ENCODE peak calls at places on chromosomes 2 and 18, in six cellular contexts. G is fibroblast of villous mesenchyme, Y is heart left ventricle, D is kidney, Q is left ventricle myocardium inferior, M is GM12865. W is an unnamed sample.

GRCh38 chr2:66729391-66729790 is 294.5 kb downstream of the MEIS1 start:
- DNase-seq in D (no peak), Y (no peak), Q (no peak), M (no peak), G (no peak), W (peak; percentile 30)

GRCh38 chr2:113155331-113155730 is 18.4 kb upstream of the PSD4 start:
- DNase-seq in Y (no peak), D (no peak), M (no peak), Q (no peak), G (no peak), W (no peak)

GRCh38 chr2:42900226-42900744 is 107.9 kb upstream of the HAAO start:
- DNase-seq in G (peak; percentile 78), Q (no peak), D (no peak), Y (no peak), M (no peak), W (peak; percentile 82)

GRCh38 chr2:221377597-221377996 is 194.5 kb downstream of the EPHA4 start:
- DNase-seq in Q (no peak), G (no peak), D (no peak), Y (no peak), M (no peak), W (no peak)

GRCh38 chr2:71637736-71638135 is 184.4 kb downstream of the DYSF start:
- DNase-seq in Y (no peak), D (no peak), G (no peak), M (no peak), Q (no peak), W (no peak)

GRCh38 chr18:28903366-28903765 is 726.4 kb upstream of the CDH2 start:
- DNase-seq in M (no peak), Y (no peak), G (no peak), Q (no peak), D (no peak), W (peak; percentile 17)

GRCh38 chr2:217746741-217747287 is 256.0 kb downstream of the TNS1 start:
- DNase-seq in M (no peak), D (no peak), Y (no peak), G (no peak), Q (no peak), W (no peak)

GRCh38 chr2:47007221-47007825 is 91.7 kb upstream of the MCFD2 start:
- DNase-seq in Y (peak; percentile 54), G (no peak), M (no peak), D (peak; percentile 59), Q (no peak), W (no peak)

GRCh38 chr2:133331437-133331836 is 236.8 kb downstream of the NCKAP5 start:
- DNase-seq in Q (no peak), D (no peak), M (no peak), G (no peak), Y (no peak), W (no peak)

GRCh38 chr18:76274470-76275289 is 220.4 kb downstream of the ZNF516 start:
- DNase-seq in Y (no peak), D (no peak), M (peak; percentile 18), Q (no peak), G (no peak), W (peak; percentile 35)

GRCh38 chr2:31235504-31235902 is 1.6 kb downstream of the EHD3 start:
- DNase-seq in M (no peak), G (peak; percentile 83), D (no peak), Y (no peak), Q (no peak), W (peak; percentile 88)

GRCh38 chr2:134934641-134935040 is 16.0 kb downstream of the CCNT2 start:
- DNase-seq in G (peak; percentile 48), M (no peak), D (no peak), Q (no peak), Y (no peak), W (peak; percentile 18)

GRCh38 chr2:29080886-29081743 is 6.8 kb upstream of the PCARE start:
- DNase-seq in Y (no peak), D (no peak), M (no peak), Q (no peak), G (peak; percentile 36), W (peak; percentile 20)

GRCh38 chr2:71001592-71002570 is 7.2 kb upstream of the TEX261 start:
- DNase-seq in Q (no peak), D (no peak), Y (no peak), G (no peak), M (no peak), W (no peak)

GRCh38 chr2:207395535-207396251 is 134.1 kb upstream of the CREB1 start:
- DNase-seq in Y (no peak), D (no peak), G (no peak), M (no peak), Q (no peak), W (peak; percentile 45)

GRCh38 chr2:143026411-143027054 is 102.7 kb upstream of the ARHGAP15 start:
- DNase-seq in Y (no peak), G (no peak), M (no peak), Q (no peak), D (peak; percentile 56), W (peak; percentile 5)

GRCh38 chr2:206259615-206260426 is 14.6 kb upstream of the ZDBF2 start:
- DNase-seq in Q (no peak), D (no peak), Y (no peak), G (no peak), M (no peak), W (no peak)

GRCh38 chr2:239519921-239520585 is 119.2 kb upstream of the HDAC4 start:
- DNase-seq in Y (peak; percentile 45), D (peak; percentile 59), M (no peak), Q (peak; percentile 7), G (no peak), W (no peak)

GRCh38 chr2:227819398-227819697 is 5.7 kb downstream of the CCL20 start:
- DNase-seq in Q (no peak), G (no peak), D (no peak), M (no peak), Y (no peak), W (no peak)

GRCh38 chr2:240434728-240435456 is 571 bp upstream of the GPC1 start:
- DNase-seq in D (peak; percentile 98), M (peak; percentile 85), Y (peak; percentile 96), Q (peak; percentile 94), G (peak; percentile 92), W (peak; percentile 93)

GRCh38 chr2:50346586-50347351 is 685.2 kb downstream of the NRXN1 start:
- DNase-seq in Y (no peak), D (peak; percentile 33), M (no peak), G (no peak), Q (no peak), W (no peak)

GRCh38 chr2:105545731-105546622 is 147.1 kb upstream of the FHL2 start:
- DNase-seq in Q (peak; percentile 55), G (peak; percentile 72), M (peak; percentile 59), D (no peak), Y (peak; percentile 74), W (peak; percentile 41)

GRCh38 chr18:46672062-46672970 is 15.3 kb upstream of the LOXHD1 start:
- DNase-seq in D (no peak), M (no peak), G (no peak), Y (no peak), Q (no peak), W (no peak)

GRCh38 chr18:73719611-73720010 is 428.0 kb downstream of the FBXO15 start:
- DNase-seq in Y (no peak), Q (no peak), D (no peak), G (no peak), M (no peak), W (no peak)

GRCh38 chr2:124692707-124693106 is 667.6 kb downstream of the CNTNAP5 start:
- DNase-seq in Y (no peak), Q (peak; percentile 29), D (no peak), G (no peak), M (no peak), W (no peak)

GRCh38 chr2:65501836-65502235 is 69.4 kb upstream of the SPRED2 start:
- DNase-seq in Y (no peak), G (no peak), M (no peak), D (no peak), Q (no peak), W (no peak)

GRCh38 chr2:62195421-62196277 is at the start of gene B3GNT2:
- DNase-seq in D (peak; percentile 95), M (peak; percentile 92), Y (peak; percentile 94), Q (peak; percentile 88), G (peak; percentile 73), W (peak; percentile 89)

GRCh38 chr2:202494300-202494699 is 118.2 kb downstream of the BMPR2 start:
- DNase-seq in Y (no peak), G (peak; percentile 97), Q (no peak), D (no peak), M (no peak), W (peak; percentile 73)

GRCh38 chr2:21356076-21356856 is 232.5 kb downstream of the TDRD15 start:
- DNase-seq in D (no peak), G (no peak), M (no peak), Q (no peak), Y (no peak), W (no peak)

GRCh38 chr2:69065735-69066336 is 52.9 kb downstream of the ANTXR1 start:
- DNase-seq in G (no peak), D (no peak), M (no peak), Y (no peak), Q (no peak), W (no peak)

GRCh38 chr2:236979664-236980063 is 106.0 kb upstream of the COPS8 start:
- DNase-seq in M (no peak), Y (no peak), Q (no peak), G (no peak), D (no peak), W (no peak)

GRCh38 chr2:202140522-202141292 is 67.7 kb downstream of the KIAA2012 start:
- DNase-seq in G (peak; percentile 77), Q (no peak), M (no peak), Y (no peak), D (peak; percentile 29), W (peak; percentile 67)

GRCh38 chr2:233351423-233351822 is 2.9 kb upstream of the DGKD start:
- DNase-seq in M (no peak), D (no peak), G (no peak), Q (no peak), Y (no peak), W (no peak)

GRCh38 chr2:197838589-197838988 is 34.2 kb downstream of the PLCL1 start:
- DNase-seq in Y (no peak), M (no peak), D (no peak), Q (no peak), G (no peak), W (no peak)
- H3K4me3 ChIP-seq in Y (peak overlapping the region; percentile 35), M (no peak overlapping the region), D (peak overlapping the region; percentile 53), Q (peak overlapping the region; percentile 38), G (no peak overlapping the region), W (no peak overlapping the region)

GRCh38 chr2:196431957-196432356 is 207.6 kb upstream of the CCDC150 start:
- DNase-seq in G (peak; percentile 19), M (no peak), D (no peak), Y (no peak), Q (no peak), W (peak; percentile 58)
- TF ChIP-seq CTCF in G (peak; percentile 58), M (no peak), D (no peak), Y (no peak), Q (peak; percentile 48), W (peak; percentile 48)

GRCh38 chr18:3493501-3494244 is 43.7 kb downstream of the TGIF1 start:
- DNase-seq in Y (no peak), D (no peak), G (no peak), Q (no peak), M (no peak), W (no peak)
- H3K4me3 ChIP-seq in Y (no peak overlapping the region), D (no peak overlapping the region), G (no peak overlapping the region), Q (no peak overlapping the region), M (no peak overlapping the region), W (no peak overlapping the region)

DNA sequence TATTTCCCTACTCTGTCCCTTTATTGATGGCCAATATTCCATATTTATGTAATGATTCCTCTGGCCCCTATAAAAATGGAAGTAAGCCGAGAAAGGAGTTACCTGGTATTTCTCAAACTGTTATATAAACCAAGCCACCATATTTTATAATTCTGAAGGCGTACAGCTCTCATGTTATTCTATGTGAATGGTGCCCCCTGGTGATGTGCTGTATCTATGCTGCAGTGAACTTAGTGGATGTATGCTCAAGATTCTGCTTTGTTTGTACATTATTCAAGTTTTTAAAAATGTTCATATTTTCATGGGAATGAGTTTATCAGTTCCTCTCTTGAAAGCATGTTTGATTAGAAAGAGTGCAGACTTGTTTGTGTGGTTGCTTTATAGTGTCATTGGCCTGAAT is 194.5 kb upstream of the LRRTM1 start:
- DNase-seq in Y (no peak), M (peak; percentile 69), G (peak; percentile 57), Q (no peak), D (no peak), W (peak; percentile 82)
- TF ChIP-seq CTCF in Y (peak; percentile 43), M (peak; percentile 38), G (peak; percentile 73), Q (peak; percentile 78), D (peak; percentile 73), W (peak; percentile 79)